ENCODE peak calls at places on chromosomes 12 and 14, in ten cellular contexts. X is NCI-H1436 treated with DMSO at 0.1 percent for 48 hours; N is stimulated activated CD4-positive, alpha-beta T cell treated with anti-CD3 and anti-CD28 coated beads, Interleukin-4, amount 100 ng/mL, for 1 hour; Z is fibroblast of lung; H is GM12878; W is endothelial cell; M is stimulated activated CD8-positive, alpha-beta memory T cell treated with anti-CD3 and anti-CD28 coated beads, Interleukin-7, amount 100 ng/mL, for 4 hours; I is smooth muscle cell of the brain vasculature; L is stimulated activated naive CD4-positive, alpha-beta T cell; A is HT-29. D is an unnamed sample.

GRCh38 chr12:116263844-116264243 is 13.6 kb downstream of the MED13L start:
- DNase-seq in N (no peak), I (no peak), A (no peak), W (no peak), M (no peak), X (no peak), H (no peak), L (no peak), Z (no peak), D (no peak)

GRCh38 chr12:105076098-105076497 is 8.2 kb downstream of the ALDH1L2 start:
- DNase-seq in M (no peak), Z (peak; percentile 82), L (no peak), N (no peak), H (no peak), A (no peak), W (no peak), I (no peak), X (no peak), D (no peak)

GRCh38 chr12:126369487-126370463 is 1304.5 kb downstream of the AACS start:
- DNase-seq in A (no peak), M (no peak), L (no peak), I (no peak), Z (peak; percentile 83), N (no peak), H (no peak), W (no peak), X (no peak), D (no peak)

GRCh38 chr12:47867496-47867941 is 37.3 kb downstream of the VDR start:
- DNase-seq in W (no peak), A (no peak), N (no peak), M (no peak), Z (peak; percentile 87), I (peak; percentile 55), L (no peak), H (no peak), X (no peak), D (no peak)

GRCh38 chr12:121295746-121296617 is 527 bp downstream of the CAMKK2 start:
- DNase-seq in Z (no peak), A (peak; percentile 37), M (peak; percentile 16), N (no peak), X (no peak), W (peak; percentile 27), H (no peak), L (no peak), I (no peak), D (no peak)

GRCh38 chr14:68293404-68293803 is 473.8 kb downstream of the RAD51B start:
- DNase-seq in W (no peak), N (no peak), Z (no peak), A (no peak), X (no peak), L (no peak), I (no peak), M (no peak), H (no peak), D (no peak)

GRCh38 chr12:132386926-132387497 is 57.6 kb upstream of the GALNT9 start:
- DNase-seq in N (no peak), H (no peak), W (no peak), L (no peak), M (no peak), I (no peak), Z (no peak), X (no peak), A (no peak), D (no peak)

GRCh38 chr12:57927086-57927485 is 14.3 kb upstream of the ATP23 start:
- DNase-seq in A (no peak), I (no peak), Z (no peak), W (no peak), N (no peak), M (no peak), X (no peak), L (no peak), H (no peak), D (no peak)

GRCh38 chr14:81313200-81313599 is 86.9 kb downstream of the STON2 start:
- DNase-seq in X (no peak), Z (no peak), M (no peak), L (no peak), N (no peak), H (no peak), A (no peak), W (no peak), I (no peak), D (no peak)

GRCh38 chr12:54486173-54486867 is 11.2 kb upstream of the NCKAP1L start:
- DNase-seq in M (no peak), X (no peak), I (no peak), H (no peak), A (no peak), Z (no peak), W (no peak), L (no peak), N (no peak), D (no peak)

GRCh38 chr14:90814806-90815566 is 1.2 kb downstream of the TTC7B start:
- DNase-seq in Z (no peak), W (no peak), A (no peak), N (no peak), H (no peak), I (no peak), X (no peak), L (no peak), M (no peak), D (no peak)

GRCh38 chr14:54695196-54695595 is 128.3 kb downstream of the SAMD4A start:
- DNase-seq in W (no peak), M (no peak), L (no peak), A (no peak), X (no peak), N (no peak), H (no peak), I (no peak), Z (no peak), D (no peak)

GRCh38 chr14:23443881-23444280 is 8.4 kb upstream of the MYH7 start:
- DNase-seq in X (no peak), A (no peak), Z (no peak), M (no peak), H (no peak), W (no peak), N (no peak), L (no peak), I (no peak), D (no peak)

GRCh38 chr12:48758737-48759136 is 30.2 kb downstream of the ADCY6 start:
- DNase-seq in I (no peak), A (no peak), M (no peak), W (no peak), N (no peak), X (no peak), L (no peak), Z (no peak), H (no peak), D (no peak)

GRCh38 chr12:100955139-100955538 is 160.6 kb downstream of the ANO4 start:
- DNase-seq in Z (peak; percentile 94), M (no peak), N (no peak), H (no peak), I (peak; percentile 9), W (no peak), X (no peak), A (no peak), L (no peak), D (peak; percentile 18)

GRCh38 chr14:66117600-66117999 is 368.6 kb upstream of the CCDC196 start:
- DNase-seq in I (peak; percentile 17), Z (peak; percentile 84), A (peak; percentile 8), H (no peak), M (no peak), W (no peak), L (no peak), N (no peak), X (no peak), D (no peak)

GRCh38 chr12:105954891-105955607 is 183.7 kb downstream of the NUAK1 start:
- DNase-seq in M (no peak), Z (no peak), H (no peak), L (no peak), W (no peak), I (no peak), N (no peak), X (no peak), A (no peak), D (no peak)

GRCh38 chr14:101335061-101335661 is 226.1 kb upstream of the DIO3 start:
- DNase-seq in N (no peak), Z (peak; percentile 32), W (no peak), A (no peak), L (no peak), X (no peak), H (no peak), I (no peak), M (no peak), D (no peak)

GRCh38 chr14:87834594-87834993 is 158.4 kb downstream of the GALC start:
- DNase-seq in X (no peak), A (no peak), Z (no peak), M (no peak), H (no peak), W (no peak), L (no peak), I (no peak), N (no peak), D (no peak)

GRCh38 chr12:122029620-122030426 is 8.1 kb downstream of the BCL7A start:
- DNase-seq in M (no peak), A (no peak), I (no peak), Z (no peak), X (no peak), W (no peak), H (no peak), L (no peak), N (no peak), D (no peak)

GRCh38 chr14:68609012-68609411 is 183.9 kb downstream of the ZFP36L1 start:
- DNase-seq in H (no peak), W (no peak), X (no peak), N (no peak), I (no peak), A (no peak), Z (no peak), L (no peak), M (no peak), D (no peak)